ENCODE peak calls at places on chromosomes 5 and 9, in ten cellular contexts. N, D, J, X, W, V, Z, P, F and U are unnamed samples.
A peak's percentile ranks its signal among the peaks of the same experiment; 100 is the strongest.

GRCh38 chr5:163565931-163566608 is 60.7 kb downstream of the MAT2B start:
- DNase-seq in X (peak; percentile 6), J (no peak), N (peak; percentile 30), Z (peak; percentile 14), D (no peak), V (peak; percentile 28), W (no peak), F (peak; percentile 66), P (no peak), U (peak; percentile 3)

GRCh38 chr9:37775216-37775919 is 9.5 kb downstream of the EXOSC3 start:
- DNase-seq in P (no peak), D (no peak), W (no peak), F (no peak), N (no peak), X (no peak), J (no peak), Z (no peak), V (no peak), U (no peak)

GRCh38 chr9:118618091-118618490 is 751.1 kb downstream of the BRINP1 start:
- DNase-seq in P (no peak), J (no peak), N (no peak), D (no peak), W (no peak), F (no peak), Z (no peak), X (no peak), V (no peak), U (no peak)

GRCh38 chr9:137899551-137900360 is 22.2 kb downstream of the CACNA1B start:
- DNase-seq in Z (no peak), N (no peak), F (peak; percentile 57), W (no peak), J (no peak), D (no peak), X (no peak), V (no peak), P (no peak), U (no peak)

GRCh38 chr9:100999914-101000540 is 28.5 kb upstream of the PLPPR1 start:
- DNase-seq in X (no peak), Z (no peak), V (no peak), D (no peak), J (no peak), P (no peak), F (no peak), W (no peak), N (no peak), U (no peak)

GRCh38 chr9:19379697-19380046 is 364 bp downstream of the RPS6 start:
- DNase-seq in W (no peak), N (no peak), V (peak; percentile 30), P (peak; percentile 2), F (no peak), Z (no peak), D (peak; percentile 27), J (no peak), X (peak; percentile 24), U (no peak)

GRCh38 chr5:140402258-140403074 is 833 bp downstream of the ANKHD1 start:
- DNase-seq in J (peak; percentile 72), P (no peak), F (peak; percentile 74), N (peak; percentile 44), Z (peak; percentile 52), X (peak; percentile 58), V (peak; percentile 34), D (peak; percentile 34), W (no peak), U (peak; percentile 23)

GRCh38 chr9:122815544-122815943 is 12.8 kb downstream of the PDCL start:
- DNase-seq in Z (no peak), W (no peak), P (no peak), X (no peak), D (no peak), F (no peak), V (no peak), J (no peak), N (no peak), U (no peak)

GRCh38 chr5:100706796-100707195 is 171.6 kb downstream of the FAM174A start:
- DNase-seq in X (no peak), W (peak; percentile 8), N (no peak), D (no peak), J (no peak), F (no peak), V (peak; percentile 14), P (no peak), Z (peak; percentile 4), U (no peak)

GRCh38 chr9:29969408-29969807 is 2396.1 kb upstream of the C9orf72 start:
- DNase-seq in J (no peak), N (no peak), X (no peak), D (no peak), P (no peak), V (no peak), F (no peak), W (no peak), Z (no peak), U (no peak)

GRCh38 chr9:84829997-84830696 is 160.6 kb downstream of the NTRK2 start:
- DNase-seq in V (no peak), D (no peak), P (no peak), W (no peak), J (no peak), Z (no peak), X (no peak), F (no peak), N (no peak), U (no peak)